ENCODE peak calls at places on chromosomes 6 and 20, in six cellular contexts. T, N, C, H, D and X are unnamed samples. For H3K4me1, the result is how much of the 10 kb centered on the place peaks cover.

GRCh38 chr20:32680544-32681174 is 6.9 kb upstream of the C20orf203 start:
- DNase-seq in N (no peak), H (no peak), D (no peak), C (no peak), T (no peak), X (no peak)

GRCh38 chr20:483791-484644 is 21.7 kb upstream of the TBC1D20 start:
- DNase-seq in H (no peak), N (peak), D (no peak), C (peak), T (no peak), X (no peak)

GRCh38 chr6:129517288-129517687 is 192.7 kb downstream of the ARHGAP18 start:
- DNase-seq in D (no peak), H (no peak), T (no peak), N (no peak), C (no peak), X (no peak)

GRCh38 chr6:79993012-79993910 is 11.2 kb upstream of the TTK start:
- DNase-seq in C (no peak), H (no peak), N (no peak), T (no peak), D (no peak), X (no peak)

GRCh38 chr6:28683945-28684538 is 158.4 kb downstream of the GPX5 start:
- DNase-seq in C (no peak), T (no peak), N (no peak), D (peak), H (no peak), X (no peak)

GRCh38 chr6:152401978-152402377 is 235.2 kb downstream of the SYNE1 start:
- DNase-seq in N (no peak), T (no peak), C (no peak), D (no peak), H (no peak), X (no peak)

GRCh38 chr6:64930664-64931063 is 776.4 kb downstream of the EYS start:
- DNase-seq in H (no peak), T (no peak), N (no peak), C (no peak), D (no peak), X (no peak)

GRCh38 chr6:4388675-4389074 is 253.3 kb upstream of the ECI2 start:
- DNase-seq in H (no peak), N (no peak), D (no peak), C (no peak), T (no peak), X (no peak)

GRCh38 chr6:144215402-144215931 is 65.2 kb downstream of the STX11 start:
- DNase-seq in T (peak), N (peak), H (peak), C (no peak), D (peak), X (peak)

GRCh38 chr6:162372092-162372491 is 355.5 kb downstream of the PRKN start:
- DNase-seq in D (no peak), C (no peak), N (peak), H (no peak), T (no peak), X (no peak)

GRCh38 chr6:137490961-137491360 is 3.2 kb downstream of the OLIG3 start:
- DNase-seq in D (no peak), T (no peak), H (no peak), N (no peak), C (no peak), X (no peak)

GRCh38 chr6:106377061-106377540 is 16.6 kb downstream of the CRYBG1 start:
- DNase-seq in T (no peak), N (no peak), D (no peak), C (no peak), H (no peak), X (no peak)

GRCh38 chr6:6744551-6744950 is 156.0 kb downstream of the LY86 start:
- DNase-seq in N (no peak), H (no peak), T (no peak), D (no peak), C (no peak), X (no peak)

GRCh38 chr6:35161776-35162607 is 20.9 kb upstream of the TCP11 start:
- DNase-seq in C (no peak), N (peak), D (no peak), H (no peak), T (peak), X (no peak)

GRCh38 chr6:42120895-42121865 is 21.2 kb downstream of the C6orf132 start:
- DNase-seq in T (no peak), N (no peak), D (peak), H (peak), C (no peak), X (no peak)

GRCh38 chr20:603116-603640 is 6.9 kb downstream of the TCF15 start:
- DNase-seq in N (no peak), H (peak), D (no peak), C (no peak), T (no peak), X (no peak)

GRCh38 chr6:104837158-104837557 is 22.6 kb downstream of the HACE1 start:
- DNase-seq in H (no peak), T (no peak), D (no peak), N (no peak), C (no peak), X (no peak)

GRCh38 chr6:92977018-92977417 is 442.3 kb downstream of the EPHA7 start:
- DNase-seq in T (no peak), C (no peak), N (no peak), H (no peak), D (peak), X (no peak)

GRCh38 chr20:21498646-21499045 is 15.2 kb downstream of the NKX2-2 start:
- DNase-seq in N (no peak), D (no peak), T (no peak), H (no peak), C (no peak), X (peak)

GRCh38 chr6:131331873-131332759 is 196.8 kb downstream of the AKAP7 start:
- DNase-seq in H (no peak), T (no peak), D (no peak), C (no peak), N (no peak), X (no peak)

GRCh38 chr6:121523628-121524027 is 88.2 kb downstream of the GJA1 start:
- DNase-seq in N (no peak), T (no peak), H (no peak), D (no peak), C (no peak), X (no peak)

GRCh38 chr6:32852018-32852843 is 1.3 kb downstream of the TAP1 start:
- DNase-seq in D (peak), T (peak), N (no peak), H (no peak), C (no peak), X (peak)

GRCh38 chr6:30689985-30690384 is 799 bp downstream of the NRM start:
- DNase-seq in D (no peak), N (no peak), H (peak), C (no peak), T (no peak), X (no peak)

GRCh38 chr6:158807515-158808441 is 11.4 kb downstream of the EZR start:
- DNase-seq in H (no peak), T (no peak), N (peak), D (no peak), C (no peak), X (no peak)

GRCh38 chr20:45088247-45088646 is 12.7 kb downstream of the KCNS1 start:
- DNase-seq in N (no peak), T (no peak), C (no peak), D (no peak), H (no peak), X (no peak)

GRCh38 chr6:7959453-7959852 is 48.9 kb upstream of the TXNDC5 start:
- DNase-seq in T (no peak), N (no peak), C (no peak), D (peak), H (no peak), X (no peak)

GRCh38 chr6:38346291-38347079 is 293.2 kb downstream of the BTBD9 start:
- DNase-seq in C (no peak), H (no peak), D (no peak), T (no peak), N (no peak), X (no peak)

GRCh38 chr20:59972037-59972801 is 14.0 kb downstream of the CDH26 start:
- DNase-seq in D (peak), N (no peak), C (no peak), T (no peak), H (no peak), X (no peak)

GRCh38 chr6:134437376-134437775 is 119.5 kb upstream of the SGK1 start:
- DNase-seq in H (peak), N (no peak), T (no peak), C (no peak), D (peak), X (peak)

GRCh38 chr6:17859846-17860245 is 127.6 kb downstream of the KIF13A start:
- DNase-seq in H (no peak), C (no peak), N (no peak), D (no peak), T (no peak), X (no peak)

GRCh38 chr20:9543214-9543613 is 28.8 kb downstream of the LAMP5 start:
- DNase-seq in D (no peak), C (no peak), N (no peak), T (no peak), H (no peak), X (no peak)

GRCh38 chr6:22363166-22363965 is 66.5 kb upstream of the PRL start:
- DNase-seq in D (no peak), N (no peak), H (no peak), C (no peak), T (no peak), X (no peak)

GRCh38 chr6:137095651-137096238 is 51.0 kb upstream of the IL20RA start:
- DNase-seq in C (no peak), D (no peak), T (no peak), N (no peak), H (no peak), X (no peak)

DNA sequence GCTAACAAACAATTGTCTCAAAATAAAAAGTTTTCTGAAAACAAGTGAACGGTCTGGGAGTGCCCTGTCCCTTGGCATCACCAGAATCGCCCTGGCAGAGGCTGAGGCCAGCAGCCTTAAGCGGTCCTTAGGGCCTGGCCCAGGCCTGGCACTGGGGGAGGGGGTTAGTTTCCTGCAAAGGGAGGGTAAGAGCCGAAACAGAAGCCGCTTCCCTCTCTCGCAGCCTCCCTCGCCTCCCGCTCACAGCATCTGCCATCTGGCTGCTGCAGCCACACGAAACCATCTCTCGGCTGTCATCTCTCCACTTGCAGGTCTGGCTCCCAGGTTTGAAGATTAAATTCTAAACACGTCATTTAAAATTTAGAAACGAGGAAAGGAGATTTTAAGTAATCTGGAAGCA is 31.5 kb downstream of the PMEPA1 start:
- DNase-seq in D (no peak), H (no peak), T (no peak), C (no peak), N (no peak), X (no peak)
- H3K4me1 ChIP-seq in D (under half), H (under half), T (half or more), C (under half), N (under half), X (under half)

GRCh38 chr6:146864885-146865284 is 266.1 kb downstream of the ADGB start:
- DNase-seq in N (no peak), T (no peak), D (no peak), C (no peak), H (no peak), X (no peak)
- H3K4me1 ChIP-seq in N (under half), T (under half), D (under half), C (under half), H (under half), X (under half)

GRCh38 chr6:111841822-111842221 is 31.4 kb downstream of the FYN start:
- DNase-seq in H (no peak), N (no peak), C (no peak), T (peak), D (peak), X (peak)

GRCh38 chr6:111844376-111844775 is 28.9 kb downstream of the FYN start:
- DNase-seq in N (no peak), C (no peak), T (no peak), H (no peak), D (no peak), X (no peak)

GRCh38 chr6:111843347-111844147 is 29.7 kb downstream of the FYN start:
- DNase-seq in D (peak), H (no peak), N (no peak), T (no peak), C (no peak), X (no peak)

GRCh38 chr6:111842271-111842822 is 30.9 kb downstream of the FYN start:
- DNase-seq in D (no peak), H (no peak), T (no peak), C (no peak), N (no peak), X (no peak)

GRCh38 chr6:111842891-111843290 is 30.4 kb downstream of the FYN start:
- DNase-seq in C (no peak), N (no peak), H (no peak), T (no peak), D (no peak), X (no peak)
- H3K4me1 ChIP-seq in C (half or more), N (under half), H (half or more), T (half or more), D (under half), X (half or more)

GRCh38 chr6:27295301-27296079 is 16.6 kb downstream of the POM121L2 start:
- DNase-seq in N (no peak), C (no peak), H (no peak), D (peak), T (no peak), X (no peak)

GRCh38 chr6:27296106-27296783 is 15.8 kb downstream of the POM121L2 start:
- DNase-seq in H (no peak), D (no peak), C (no peak), N (no peak), T (no peak), X (no peak)

GRCh38 chr6:27297857-27298730 is 14.0 kb downstream of the POM121L2 start:
- DNase-seq in C (no peak), N (no peak), T (no peak), D (no peak), H (no peak), X (no peak)

GRCh38 chr6:27294409-27294808 is 17.7 kb downstream of the POM121L2 start:
- DNase-seq in N (no peak), T (no peak), H (no peak), C (no peak), D (no peak), X (no peak)

DNA sequence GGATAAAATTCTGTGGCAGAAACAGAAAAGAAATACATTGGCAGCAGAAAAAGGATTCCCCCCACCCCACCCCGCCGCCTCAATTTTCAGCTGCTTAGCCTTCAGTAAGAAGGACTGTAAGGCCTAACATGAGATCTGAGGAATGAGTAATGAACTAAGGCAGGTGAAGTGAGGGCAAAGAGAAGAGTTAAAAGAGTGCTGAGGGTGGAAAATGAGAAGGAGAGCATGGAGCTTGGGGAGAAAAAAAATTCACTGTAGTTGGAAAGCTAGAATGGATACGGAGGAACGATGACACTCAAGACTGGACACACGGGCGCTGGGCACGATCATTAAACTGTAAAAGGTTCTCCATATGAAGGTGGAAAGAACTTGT is 14.6 kb downstream of the POM121L2 start:
- DNase-seq in N (no peak), C (no peak), D (no peak), H (no peak), T (no peak), X (no peak)
- H3K4me1 ChIP-seq in N (under half), C (under half), D (under half), H (under half), T (under half), X (under half)

DNA sequence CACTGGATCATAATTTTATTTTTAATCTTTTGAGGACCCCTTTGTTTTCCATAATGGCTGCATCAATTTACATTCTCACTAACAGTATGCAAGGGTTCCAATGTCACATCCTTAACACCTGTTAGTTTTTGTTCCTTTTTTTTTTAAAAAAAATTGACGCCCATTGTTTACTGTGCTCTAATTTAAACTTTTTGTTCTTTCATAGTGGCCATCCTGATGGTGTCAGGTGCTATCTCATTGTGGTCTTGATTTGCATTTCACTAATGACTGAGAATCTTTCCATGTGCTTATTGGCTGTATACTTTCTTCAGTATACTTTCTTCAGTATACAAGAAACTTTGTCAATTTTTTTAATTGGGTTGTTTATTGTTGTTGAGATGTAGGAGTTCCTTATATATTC is 347.0 kb downstream of the RNGTT start:
- DNase-seq in D (no peak), H (no peak), N (no peak), T (no peak), C (no peak), X (no peak)
- H3K4me1 ChIP-seq in D (under half), H (under half), N (under half), T (under half), C (under half), X (under half)

GRCh38 chr6:122747573-122747972 is 31.9 kb upstream of the FABP7 start:
- DNase-seq in C (no peak), T (no peak), D (no peak), H (no peak), N (no peak), X (no peak)
- H3K4me1 ChIP-seq in C (under half), T (under half), D (under half), H (under half), N (under half), X (under half)

GRCh38 chr6:1327630-1328029 is 15.7 kb downstream of the FOXQ1 start:
- DNase-seq in N (no peak), D (no peak), T (no peak), H (no peak), C (no peak), X (peak)
- H3K4me1 ChIP-seq in N (under half), D (under half), T (under half), H (under half), C (under half), X (under half)

GRCh38 chr6:155154158-155154830 is 109.5 kb upstream of the CLDN20 start:
- DNase-seq in T (no peak), H (no peak), C (no peak), N (no peak), D (no peak), X (no peak)
- H3K4me1 ChIP-seq in T (under half), H (under half), C (under half), N (under half), D (under half), X (under half)

DNA sequence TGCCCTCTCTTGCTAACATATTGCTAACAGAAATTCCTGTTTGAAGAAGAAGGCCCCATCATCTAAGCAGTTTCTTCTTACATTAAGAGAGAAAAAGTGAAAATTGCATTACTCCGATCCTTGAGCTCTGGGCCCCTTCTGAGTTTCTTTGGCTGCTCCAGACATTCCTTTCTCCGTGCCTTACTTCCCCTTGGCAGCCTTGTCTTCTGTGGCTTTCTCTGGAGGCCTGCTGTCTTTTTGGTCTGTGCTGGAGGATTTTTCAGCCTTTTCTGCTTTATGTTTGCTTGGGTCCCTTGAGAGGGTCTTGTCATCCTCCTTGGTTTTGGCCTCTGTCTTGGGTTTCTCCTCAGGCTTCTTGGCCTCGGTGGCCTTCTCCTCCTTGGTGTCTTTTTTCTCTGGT is 378.8 kb upstream of the CHD6 start:
- DNase-seq in T (no peak), C (no peak), N (no peak), H (no peak), D (no peak), X (no peak)
- H3K4me1 ChIP-seq in T (under half), C (under half), N (under half), H (under half), D (under half), X (under half)

GRCh38 chr20:41142241-41142640 is 4.9 kb downstream of the PLCG1 start:
- DNase-seq in N (no peak), H (no peak), D (no peak), C (no peak), T (no peak), X (no peak)
- H3K4me1 ChIP-seq in N (under half), H (half or more), D (under half), C (half or more), T (half or more), X (under half)